ENCODE peak calls at places on chromosomes 3 and 15, in five cellular contexts. H is Daoy, I is GM23248, X is A549, M is small intestine. Q is an unnamed sample.

GRCh38 chr3:45258317-45258716 is 32.2 kb upstream of the TMEM158 start:
- DNase-seq in H (no peak), I (no peak), X (no peak), M (no peak), Q (no peak)

GRCh38 chr3:87503901-87504498 is 227.6 kb upstream of the POU1F1 start:
- DNase-seq in H (peak), I (peak), X (peak), M (peak), Q (no peak)

GRCh38 chr3:153182491-153182890 is 20.5 kb downstream of the RAP2B start:
- DNase-seq in H (no peak), I (no peak), X (no peak), M (no peak), Q (no peak)

GRCh38 chr3:127074900-127075360 is 92.0 kb downstream of the PLXNA1 start:
- DNase-seq in H (peak), I (peak), X (no peak), M (no peak), Q (no peak)

GRCh38 chr15:91948001-91948608 is 94.6 kb downstream of the SLCO3A1 start:
- DNase-seq in H (peak), I (peak), X (peak), M (peak), Q (no peak)

GRCh38 chr15:74613953-74614743 is 1.5 kb upstream of the CLK3 start:
- DNase-seq in H (no peak), I (no peak), X (no peak), M (no peak), Q (no peak)

GRCh38 chr15:57553526-57553925 is 38.2 kb upstream of the MYZAP start:
- DNase-seq in H (no peak), I (no peak), X (no peak), M (no peak), Q (no peak)

GRCh38 chr15:80844011-80844732 is 65.0 kb downstream of the CEMIP start:
- DNase-seq in H (peak), I (peak), X (no peak), M (no peak), Q (no peak)

GRCh38 chr3:177467268-177467985 is 270.1 kb upstream of the TBL1XR1 start:
- DNase-seq in H (no peak), I (no peak), X (no peak), M (peak), Q (no peak)

GRCh38 chr3:13544951-13545651 is 3.8 kb upstream of the FBLN2 start:
- DNase-seq in H (no peak), I (no peak), X (no peak), M (no peak), Q (no peak)

GRCh38 chr3:149813367-149814281 is 609 bp downstream of the RNF13 start:
- DNase-seq in H (peak), I (peak), X (peak), M (peak), Q (peak)

GRCh38 chr3:21017115-21017852 is 733.7 kb downstream of the ZNF385D start:
- DNase-seq in H (no peak), I (peak), X (peak), M (no peak), Q (no peak)

GRCh38 chr15:88083828-88084760 is 172.4 kb downstream of the NTRK3 start:
- DNase-seq in H (no peak), I (peak), X (no peak), M (no peak), Q (no peak)

GRCh38 chr15:28961391-28961790 is 75.6 kb downstream of the APBA2 start:
- DNase-seq in H (no peak), I (no peak), X (no peak), M (no peak), Q (no peak)

GRCh38 chr3:146314871-146315270 is 64.0 kb upstream of the PLSCR4 start:
- DNase-seq in H (no peak), I (no peak), X (no peak), M (no peak), Q (no peak)